ENCODE peak calls at places on chromosomes 5 and 9, in four cellular contexts. One of them, this sample, is unnamed.

GRCh38 chr5:66757219-66757833 is 161.1 kb downstream of the MAST4 start:
- DNase-seq in CD4-positive, CD25-positive, alpha-beta regulatory T cell: peak; percentile 47
- DNase-seq in mesendoderm: peak; percentile 44
- DNase-seq in sigmoid colon: no peak
- DNase-seq in this sample: no peak

GRCh38 chr9:91004992-91005391 is 203.4 kb downstream of the SYK start:
- DNase-seq in CD4-positive, CD25-positive, alpha-beta regulatory T cell: no peak
- DNase-seq in mesendoderm: peak; percentile 23
- DNase-seq in sigmoid colon: no peak
- DNase-seq in this sample: no peak

GRCh38 chr5:57575839-57576238 is 93.2 kb upstream of the ACTBL2 start:
- DNase-seq in CD4-positive, CD25-positive, alpha-beta regulatory T cell: no peak
- DNase-seq in mesendoderm: peak; percentile 11
- DNase-seq in sigmoid colon: no peak
- DNase-seq in this sample: no peak

GRCh38 chr9:70256123-70256551 is 2.6 kb upstream of the SMC5 start:
- DNase-seq in CD4-positive, CD25-positive, alpha-beta regulatory T cell: no peak
- DNase-seq in mesendoderm: no peak
- DNase-seq in sigmoid colon: no peak
- DNase-seq in this sample: no peak

GRCh38 chr5:168696611-168697010 is 117.4 kb upstream of the PANK3 start:
- DNase-seq in CD4-positive, CD25-positive, alpha-beta regulatory T cell: no peak
- DNase-seq in mesendoderm: no peak
- DNase-seq in sigmoid colon: no peak
- DNase-seq in this sample: no peak

GRCh38 chr5:96288166-96288844 is 144.7 kb downstream of the PCSK1 start:
- DNase-seq in CD4-positive, CD25-positive, alpha-beta regulatory T cell: no peak
- DNase-seq in mesendoderm: no peak
- DNase-seq in sigmoid colon: no peak
- DNase-seq in this sample: no peak

GRCh38 chr9:6113312-6113711 is 97.9 kb upstream of the RANBP6 start:
- DNase-seq in CD4-positive, CD25-positive, alpha-beta regulatory T cell: no peak
- DNase-seq in mesendoderm: no peak
- DNase-seq in sigmoid colon: no peak
- DNase-seq in this sample: no peak

GRCh38 chr9:90340421-90340820 is 302.2 kb downstream of the DIRAS2 start:
- DNase-seq in CD4-positive, CD25-positive, alpha-beta regulatory T cell: no peak
- DNase-seq in mesendoderm: no peak
- DNase-seq in sigmoid colon: no peak
- DNase-seq in this sample: no peak

GRCh38 chr5:151095341-151096000 is 14.6 kb upstream of the TNIP1 start:
- DNase-seq in CD4-positive, CD25-positive, alpha-beta regulatory T cell: no peak
- DNase-seq in mesendoderm: peak; percentile 47
- DNase-seq in sigmoid colon: no peak
- DNase-seq in this sample: no peak

GRCh38 chr5:15020731-15021130 is 149.2 kb upstream of the ANKH start:
- DNase-seq in CD4-positive, CD25-positive, alpha-beta regulatory T cell: no peak
- DNase-seq in mesendoderm: peak; percentile 67
- DNase-seq in sigmoid colon: no peak
- DNase-seq in this sample: no peak

GRCh38 chr9:82679488-82679887 is 383.5 kb downstream of the RASEF start:
- DNase-seq in CD4-positive, CD25-positive, alpha-beta regulatory T cell: no peak
- DNase-seq in mesendoderm: peak; percentile 7
- DNase-seq in sigmoid colon: no peak
- DNase-seq in this sample: no peak

GRCh38 chr9:126113756-126114408 is 212.7 kb upstream of the MVB12B start:
- DNase-seq in CD4-positive, CD25-positive, alpha-beta regulatory T cell: no peak
- DNase-seq in mesendoderm: no peak
- DNase-seq in sigmoid colon: peak; percentile 49
- DNase-seq in this sample: no peak

GRCh38 chr5:134130239-134130945 is 15.9 kb downstream of the TCF7 start:
- DNase-seq in CD4-positive, CD25-positive, alpha-beta regulatory T cell: no peak
- DNase-seq in mesendoderm: no peak
- DNase-seq in sigmoid colon: no peak
- DNase-seq in this sample: no peak
- H3K4me1 ChIP-seq in CD4-positive, CD25-positive, alpha-beta regulatory T cell: peaks cover 100% of the 10 kb centered on the region
- H3K4me1 ChIP-seq in mesendoderm: no peaks in the 10 kb centered on the region
- H3K4me1 ChIP-seq in sigmoid colon: peaks cover 5% of the 10 kb centered on the region
- H3K4me1 ChIP-seq in this sample: peaks cover 31% of the 10 kb centered on the region

DNA sequence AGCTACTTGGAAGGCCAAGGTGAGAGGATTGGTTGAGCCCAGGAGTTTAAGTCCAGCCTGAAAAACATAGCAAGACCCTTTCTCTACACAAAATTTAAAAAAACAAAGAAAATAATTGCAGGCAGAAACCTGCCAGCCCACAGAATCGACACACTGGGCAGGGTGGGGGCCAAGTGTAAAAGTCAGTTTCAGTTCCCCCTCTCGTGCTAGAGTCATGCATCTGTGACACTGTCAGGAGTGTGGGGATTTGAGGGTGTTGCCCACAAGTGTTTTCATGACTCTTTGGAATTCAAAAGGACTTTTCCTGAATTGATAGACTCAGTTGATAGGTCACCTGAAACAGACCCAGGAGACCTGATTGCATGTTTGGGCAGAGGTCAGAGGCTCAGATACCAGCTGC is 47.6 kb downstream of the PRRC2B start:
- DNase-seq in CD4-positive, CD25-positive, alpha-beta regulatory T cell: no peak
- DNase-seq in mesendoderm: no peak
- DNase-seq in sigmoid colon: peak; percentile 25
- DNase-seq in this sample: no peak
- H3K4me1 ChIP-seq in CD4-positive, CD25-positive, alpha-beta regulatory T cell: no peaks in the 10 kb centered on the region
- H3K4me1 ChIP-seq in mesendoderm: no peaks in the 10 kb centered on the region
- H3K4me1 ChIP-seq in sigmoid colon: no peaks in the 10 kb centered on the region
- H3K4me1 ChIP-seq in this sample: peaks cover 13% of the 10 kb centered on the region

GRCh38 chr9:68781866-68782265 is 76.8 kb downstream of the PIP5K1B start:
- DNase-seq in CD4-positive, CD25-positive, alpha-beta regulatory T cell: peak; percentile 16
- DNase-seq in mesendoderm: no peak
- DNase-seq in sigmoid colon: no peak
- DNase-seq in this sample: no peak

GRCh38 chr9:68779558-68780376 is 74.7 kb downstream of the PIP5K1B start:
- DNase-seq in CD4-positive, CD25-positive, alpha-beta regulatory T cell: peak; percentile 95
- DNase-seq in mesendoderm: peak; percentile 96
- DNase-seq in sigmoid colon: peak; percentile 97
- DNase-seq in this sample: peak; percentile 80

GRCh38 chr9:68780735-68781134 is 75.7 kb downstream of the PIP5K1B start:
- DNase-seq in CD4-positive, CD25-positive, alpha-beta regulatory T cell: peak; percentile 38
- DNase-seq in mesendoderm: no peak
- DNase-seq in sigmoid colon: no peak
- DNase-seq in this sample: no peak

GRCh38 chr9:68778635-68779034 is 73.6 kb downstream of the PIP5K1B start:
- DNase-seq in CD4-positive, CD25-positive, alpha-beta regulatory T cell: no peak
- DNase-seq in mesendoderm: no peak
- DNase-seq in sigmoid colon: no peak
- DNase-seq in this sample: no peak

DNA sequence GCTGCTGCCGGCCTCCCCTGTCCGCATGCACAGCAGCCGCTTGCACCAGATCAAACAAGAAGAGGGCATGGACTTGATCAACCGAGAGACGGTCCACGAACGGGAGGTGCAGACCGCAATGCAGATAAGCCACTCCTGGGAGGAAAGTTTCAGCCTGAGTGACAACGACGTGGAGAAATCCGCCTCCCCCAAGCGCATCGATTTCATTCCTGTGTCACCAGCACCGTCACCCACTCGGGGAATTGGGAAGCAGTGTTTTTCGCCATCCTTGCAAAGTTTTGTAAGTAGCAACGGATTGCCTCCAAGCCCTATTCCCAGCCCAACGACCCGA is 75.3 kb downstream of the PIP5K1B start:
- DNase-seq in CD4-positive, CD25-positive, alpha-beta regulatory T cell: no peak
- DNase-seq in mesendoderm: no peak
- DNase-seq in sigmoid colon: no peak
- DNase-seq in this sample: no peak
- H3K4me1 ChIP-seq in CD4-positive, CD25-positive, alpha-beta regulatory T cell: peaks cover 47% of the 10 kb centered on the region
- H3K4me1 ChIP-seq in mesendoderm: no peaks in the 10 kb centered on the region
- H3K4me1 ChIP-seq in sigmoid colon: peaks cover 52% of the 10 kb centered on the region
- H3K4me1 ChIP-seq in this sample: peaks cover 35% of the 10 kb centered on the region

GRCh38 chr9:114177423-114178064 is 22.2 kb downstream of the COL27A1 start:
- DNase-seq in CD4-positive, CD25-positive, alpha-beta regulatory T cell: no peak
- DNase-seq in mesendoderm: no peak
- DNase-seq in sigmoid colon: no peak
- DNase-seq in this sample: no peak
- H3K4me1 ChIP-seq in CD4-positive, CD25-positive, alpha-beta regulatory T cell: no peaks in the 10 kb centered on the region
- H3K4me1 ChIP-seq in mesendoderm: no peaks in the 10 kb centered on the region
- H3K4me1 ChIP-seq in sigmoid colon: peaks cover 87% of the 10 kb centered on the region
- H3K4me1 ChIP-seq in this sample: peaks cover 99% of the 10 kb centered on the region

GRCh38 chr9:33137781-33138264 is 29.3 kb downstream of the B4GALT1 start:
- DNase-seq in CD4-positive, CD25-positive, alpha-beta regulatory T cell: no peak
- DNase-seq in mesendoderm: no peak
- DNase-seq in sigmoid colon: peak; percentile 50
- DNase-seq in this sample: no peak
- H3K4me1 ChIP-seq in CD4-positive, CD25-positive, alpha-beta regulatory T cell: peaks cover 50% of the 10 kb centered on the region
- H3K4me1 ChIP-seq in mesendoderm: no peaks in the 10 kb centered on the region
- H3K4me1 ChIP-seq in sigmoid colon: peaks cover 66% of the 10 kb centered on the region
- H3K4me1 ChIP-seq in this sample: peaks cover 52% of the 10 kb centered on the region

DNA sequence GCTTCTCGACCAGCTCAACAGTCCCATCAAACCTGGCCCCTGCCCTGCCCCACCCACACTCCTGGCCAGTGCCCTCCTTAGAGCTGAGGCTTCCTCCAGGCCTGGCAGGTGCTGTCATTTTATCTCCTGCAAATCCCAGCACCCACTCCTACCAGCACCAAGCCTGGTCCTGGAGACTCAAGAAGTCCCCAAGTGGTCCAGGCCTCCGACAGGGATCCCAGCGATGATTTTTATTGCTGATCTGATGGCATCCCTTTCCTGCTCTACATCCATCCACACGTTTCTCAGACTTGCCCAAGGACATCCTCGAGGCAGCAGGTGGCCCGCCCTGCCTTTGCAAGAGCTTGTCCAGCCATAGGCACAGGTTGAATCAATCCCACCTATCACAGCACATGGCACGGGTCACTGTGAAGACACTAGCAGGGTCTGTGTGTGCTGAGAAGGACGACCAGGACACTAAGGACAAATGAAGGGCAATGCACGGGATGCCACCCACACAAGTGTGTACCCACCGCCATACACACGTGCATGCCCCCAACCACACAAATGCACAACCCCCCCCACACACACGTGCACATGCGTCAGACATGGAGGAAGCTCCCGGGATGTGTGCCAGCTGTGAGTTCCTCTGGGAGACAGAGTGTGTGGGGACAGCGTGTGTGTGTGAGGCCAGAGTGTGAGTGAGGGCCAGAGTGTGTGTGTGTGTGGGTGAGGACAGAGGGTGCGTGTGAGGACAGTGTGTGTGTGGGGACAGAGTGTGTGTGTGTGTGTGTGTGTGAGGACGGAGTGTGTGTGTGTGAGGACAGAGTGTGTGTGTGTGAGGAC is 62.4 kb upstream of the UBAC1 start:
- DNase-seq in CD4-positive, CD25-positive, alpha-beta regulatory T cell: no peak
- DNase-seq in mesendoderm: no peak
- DNase-seq in sigmoid colon: peak; percentile 89
- DNase-seq in this sample: no peak
- H3K4me1 ChIP-seq in CD4-positive, CD25-positive, alpha-beta regulatory T cell: no peaks in the 10 kb centered on the region
- H3K4me1 ChIP-seq in mesendoderm: no peaks in the 10 kb centered on the region
- H3K4me1 ChIP-seq in sigmoid colon: peaks cover 68% of the 10 kb centered on the region
- H3K4me1 ChIP-seq in this sample: peaks cover 5% of the 10 kb centered on the region

GRCh38 chr5:1526681-1527131 is 2.9 kb upstream of the LPCAT1 start:
- DNase-seq in CD4-positive, CD25-positive, alpha-beta regulatory T cell: no peak
- DNase-seq in mesendoderm: no peak
- DNase-seq in sigmoid colon: peak; percentile 46
- DNase-seq in this sample: peak; percentile 0

GRCh38 chr5:1524799-1525623 is 1.3 kb upstream of the LPCAT1 start:
- DNase-seq in CD4-positive, CD25-positive, alpha-beta regulatory T cell: no peak
- DNase-seq in mesendoderm: no peak
- DNase-seq in sigmoid colon: peak; percentile 64
- DNase-seq in this sample: peak; percentile 1

GRCh38 chr5:1526151-1526631 is 2.4 kb upstream of the LPCAT1 start:
- DNase-seq in CD4-positive, CD25-positive, alpha-beta regulatory T cell: no peak
- DNase-seq in mesendoderm: no peak
- DNase-seq in sigmoid colon: peak; percentile 44
- DNase-seq in this sample: peak; percentile 1

GRCh38 chr5:1524481-1524798 is 680 bp upstream of the LPCAT1 start:
- DNase-seq in CD4-positive, CD25-positive, alpha-beta regulatory T cell: no peak
- DNase-seq in mesendoderm: no peak
- DNase-seq in sigmoid colon: peak; percentile 64
- DNase-seq in this sample: peak; percentile 1

DNA sequence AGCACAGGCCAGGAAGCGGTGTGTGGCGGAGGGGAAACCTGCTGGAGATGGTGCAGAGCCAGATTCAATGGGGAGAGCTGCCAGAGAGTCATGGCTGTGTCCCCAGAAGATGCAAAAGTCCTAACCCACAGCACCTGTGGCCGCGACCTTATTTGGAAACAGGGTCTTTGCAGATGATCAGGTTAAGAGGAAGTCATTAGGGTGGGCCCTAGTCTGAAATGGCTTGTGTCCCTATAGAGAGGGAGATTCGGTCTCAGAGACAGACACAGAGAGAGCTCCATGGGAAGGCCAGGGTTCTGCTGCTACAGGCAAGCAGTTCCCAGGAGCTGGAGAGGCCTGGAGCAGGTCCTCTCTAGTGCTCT is 1.8 kb upstream of the LPCAT1 start:
- DNase-seq in CD4-positive, CD25-positive, alpha-beta regulatory T cell: no peak
- DNase-seq in mesendoderm: no peak
- DNase-seq in sigmoid colon: no peak
- DNase-seq in this sample: no peak
- H3K4me1 ChIP-seq in CD4-positive, CD25-positive, alpha-beta regulatory T cell: peaks cover 23% of the 10 kb centered on the region
- H3K4me1 ChIP-seq in mesendoderm: peaks cover 6% of the 10 kb centered on the region
- H3K4me1 ChIP-seq in sigmoid colon: peaks cover 25% of the 10 kb centered on the region
- H3K4me1 ChIP-seq in this sample: peaks cover 16% of the 10 kb centered on the region

DNA sequence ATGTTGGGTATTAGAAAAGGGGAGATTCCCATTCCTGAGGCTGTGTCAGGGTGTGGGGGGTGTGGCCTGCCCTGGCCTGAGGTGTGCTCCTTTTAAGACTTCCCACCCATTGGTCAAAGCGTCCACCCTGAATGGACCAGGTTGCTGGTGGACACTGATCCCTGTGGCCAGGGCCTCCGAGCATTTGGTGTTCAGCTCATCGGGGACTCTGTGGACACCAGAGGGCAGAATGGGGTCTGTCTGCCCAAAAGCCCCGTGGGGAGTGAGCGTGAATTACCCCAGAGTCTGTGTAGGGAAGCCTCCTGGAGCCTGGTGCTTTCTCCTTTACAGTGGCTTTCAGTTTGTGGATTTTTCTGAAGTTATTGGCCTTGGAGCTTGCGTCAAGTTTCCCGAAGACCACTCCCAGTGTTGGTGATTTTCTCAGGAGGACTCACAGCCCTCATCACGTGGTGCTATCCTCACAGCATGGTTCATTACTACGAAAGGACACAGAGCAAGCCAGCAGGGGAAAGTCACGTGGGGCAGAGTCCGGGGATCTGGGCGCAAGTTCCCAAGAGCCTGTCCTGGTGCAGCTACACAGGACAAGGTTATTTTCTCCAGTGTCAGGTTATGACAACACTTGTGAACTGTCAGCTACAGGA is 55.5 kb downstream of the TENT4A start:
- DNase-seq in CD4-positive, CD25-positive, alpha-beta regulatory T cell: no peak
- DNase-seq in mesendoderm: no peak
- DNase-seq in sigmoid colon: no peak
- DNase-seq in this sample: no peak
- H3K4me1 ChIP-seq in CD4-positive, CD25-positive, alpha-beta regulatory T cell: peaks cover 8% of the 10 kb centered on the region
- H3K4me1 ChIP-seq in mesendoderm: no peaks in the 10 kb centered on the region
- H3K4me1 ChIP-seq in sigmoid colon: peaks cover 14% of the 10 kb centered on the region
- H3K4me1 ChIP-seq in this sample: peaks cover 25% of the 10 kb centered on the region

GRCh38 chr9:98226516-98226915 is 28.9 kb downstream of the TBC1D2 start:
- DNase-seq in CD4-positive, CD25-positive, alpha-beta regulatory T cell: no peak
- DNase-seq in mesendoderm: no peak
- DNase-seq in sigmoid colon: no peak
- DNase-seq in this sample: no peak
- H3K4me1 ChIP-seq in CD4-positive, CD25-positive, alpha-beta regulatory T cell: no peaks in the 10 kb centered on the region
- H3K4me1 ChIP-seq in mesendoderm: no peaks in the 10 kb centered on the region
- H3K4me1 ChIP-seq in sigmoid colon: no peaks in the 10 kb centered on the region
- H3K4me1 ChIP-seq in this sample: no peaks in the 10 kb centered on the region